ENCODE peak calls at places on chromosomes 12 and 14, in seven cellular contexts. X, B, Y, J, H, O and R are unnamed samples. For H3K36me3, the result is how much of the 10 kb centered on the place peaks cover.

GRCh38 chr14:55265197-55265596 is 6.0 kb upstream of the FBXO34 start:
- DNase-seq in J (no peak), Y (no peak), B (no peak), X (no peak), O (no peak), H (no peak), R (no peak)

GRCh38 chr14:53953828-53954550 is 2.6 kb downstream of the BMP4 start:
- DNase-seq in X (peak), O (no peak), J (no peak), B (peak), H (peak), Y (peak), R (peak)

GRCh38 chr12:3278681-3279414 is 201.7 kb downstream of the TSPAN9 start:
- DNase-seq in O (no peak), Y (no peak), B (no peak), J (no peak), X (no peak), H (no peak), R (no peak)

GRCh38 chr12:66129934-66130266 is 650 bp downstream of the LLPH start:
- DNase-seq in J (no peak), Y (peak), B (no peak), H (no peak), O (no peak), X (peak), R (peak)

GRCh38 chr14:73771848-73772705 is 57.9 kb upstream of the PNMA1 start:
- DNase-seq in Y (peak), H (peak), J (no peak), O (no peak), X (no peak), B (peak), R (peak)

GRCh38 chr14:64812412-64812811 is 67.3 kb downstream of the SPTB start:
- DNase-seq in O (no peak), Y (no peak), B (peak), J (no peak), X (peak), H (peak), R (no peak)

GRCh38 chr12:3117628-3118027 is 40.4 kb downstream of the TSPAN9 start:
- DNase-seq in J (no peak), H (no peak), O (no peak), X (no peak), B (no peak), Y (peak), R (no peak)

GRCh38 chr12:56434828-56435227 is 14.4 kb downstream of the TIMELESS start:
- DNase-seq in Y (no peak), J (no peak), X (no peak), B (no peak), H (no peak), O (no peak), R (no peak)

GRCh38 chr14:64864258-64864657 is 15.4 kb downstream of the SPTB start:
- DNase-seq in X (no peak), J (no peak), O (no peak), Y (no peak), H (no peak), B (no peak), R (no peak)

GRCh38 chr14:61631044-61631692 is 64.1 kb upstream of the HIF1A start:
- DNase-seq in Y (no peak), J (no peak), B (no peak), H (no peak), X (no peak), O (no peak), R (no peak)

GRCh38 chr14:100123618-100124017 is 35.8 kb downstream of the DEGS2 start:
- DNase-seq in Y (no peak), X (no peak), J (no peak), O (no peak), B (no peak), H (no peak), R (no peak)

GRCh38 chr14:105851716-105852377 is 325.5 kb downstream of the TMEM121 start:
- DNase-seq in H (no peak), O (no peak), B (no peak), Y (no peak), X (no peak), J (no peak), R (no peak)

GRCh38 chr14:99579077-99579836 is 24.8 kb downstream of the CCDC85C start:
- DNase-seq in B (no peak), X (peak), Y (no peak), O (no peak), H (peak), J (peak), R (no peak)

GRCh38 chr14:63237791-63238190 is 33.5 kb downstream of the RHOJ start:
- DNase-seq in Y (no peak), X (no peak), B (no peak), O (no peak), H (no peak), J (no peak), R (no peak)

GRCh38 chr12:41189395-41190251 is 1.5 kb downstream of the PDZRN4 start:
- DNase-seq in H (no peak), J (no peak), Y (no peak), B (no peak), X (no peak), O (peak), R (peak)

GRCh38 chr14:76274324-76274723 is 101.6 kb upstream of the ESRRB start:
- DNase-seq in B (no peak), J (no peak), H (no peak), O (no peak), Y (no peak), X (no peak), R (no peak)

GRCh38 chr14:67641902-67642749 is 22.4 kb downstream of the ARG2 start:
- DNase-seq in B (no peak), J (no peak), O (no peak), H (no peak), Y (no peak), X (no peak), R (no peak)

GRCh38 chr12:645563-646071 is 17.6 kb downstream of the NINJ2 start:
- DNase-seq in O (no peak), H (no peak), B (peak), J (no peak), X (peak), Y (peak), R (peak)
- H3K27ac ChIP-seq in O (no peak), H (no peak), B (peak), J (peak), X (peak), Y (no peak), R (peak)

DNA sequence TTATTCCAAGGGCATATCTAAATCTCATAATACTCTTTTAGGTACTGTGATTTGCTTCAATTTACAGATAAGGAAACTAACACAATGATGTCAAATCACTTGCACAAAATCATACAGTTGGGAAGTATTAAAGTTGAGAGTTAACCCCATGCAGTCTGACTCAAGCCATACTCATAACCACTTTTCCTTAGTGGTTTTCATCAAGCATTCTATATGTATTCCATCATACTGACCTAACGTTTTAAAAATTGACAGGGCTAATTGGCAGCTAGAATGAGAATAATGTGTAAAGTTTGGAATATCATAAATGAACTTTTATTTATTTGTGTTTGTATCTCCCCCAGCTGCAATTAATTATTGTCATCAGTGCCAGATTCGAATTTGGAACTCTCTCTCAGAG is 20.9 kb downstream of the PUS7L start:
- DNase-seq in O (no peak), X (no peak), J (no peak), Y (peak), B (no peak), H (no peak), R (no peak)
- H3K36me3 ChIP-seq in O (under half), X (under half), J (under half), Y (under half), B (under half), H (under half), R (under half)

GRCh38 chr12:121531356-121531750 is 49.5 kb downstream of the KDM2B start:
- DNase-seq in O (no peak), B (no peak), H (no peak), Y (no peak), X (no peak), J (no peak), R (no peak)
- H3K27ac ChIP-seq in O (no peak), B (no peak), H (no peak), Y (no peak), X (no peak), J (peak), R (no peak)

GRCh38 chr12:6458281-6459003 is 6.6 kb downstream of the TAPBPL start:
- DNase-seq in J (no peak), B (no peak), X (no peak), Y (no peak), O (no peak), H (no peak), R (no peak)
- H3K36me3 ChIP-seq in J (under half), B (half or more), X (under half), Y (under half), O (under half), H (under half), R (under half)

GRCh38 chr12:51976376-51977160 is 25.1 kb downstream of the ACVR1B start:
- DNase-seq in B (no peak), X (no peak), H (peak), Y (peak), O (no peak), J (no peak), R (peak)
- H3K27ac ChIP-seq in B (no peak), X (no peak), H (peak), Y (peak), O (no peak), J (no peak), R (no peak)